ENCODE peak calls at places on chromosomes 5 and 9, in nine cellular contexts. A, U, Y, T, G, B, P, O and R are unnamed samples. For H3K4me1, the result is how much of the 10 kb centered on the place peaks cover.

GRCh38 chr5:170126626-170127025 is 20.9 kb downstream of the FOXI1 start:
- DNase-seq in A (no peak), U (no peak), Y (no peak), T (no peak), G (no peak), B (no peak), P (no peak), O (no peak), R (no peak)

GRCh38 chr5:73446631-73447233 is 1.8 kb downstream of the FOXD1 start:
- DNase-seq in A (no peak), U (peak), Y (no peak), T (peak), G (no peak), B (peak), P (peak), O (no peak), R (no peak)

GRCh38 chr5:105659396-105659795 is 2011.3 kb downstream of the EFNA5 start:
- DNase-seq in A (no peak), U (no peak), Y (no peak), T (no peak), G (no peak), B (no peak), P (no peak), O (no peak), R (no peak)

GRCh38 chr9:136131629-136132499 is 13.2 kb upstream of the TMEM250 start:
- DNase-seq in A (no peak), U (no peak), Y (no peak), T (no peak), G (no peak), B (no peak), P (no peak), O (no peak), R (no peak)

GRCh38 chr5:43190755-43191603 is 1.0 kb upstream of the NIM1K start:
- DNase-seq in A (no peak), U (no peak), Y (peak), T (no peak), G (no peak), B (peak), P (no peak), O (no peak), R (no peak)

GRCh38 chr9:35814106-35814840 is 569 bp downstream of the HINT2 start:
- DNase-seq in A (no peak), U (peak), Y (peak), T (no peak), G (peak), B (peak), P (peak), O (peak), R (peak)

GRCh38 chr5:56457887-56458451 is 224.8 kb upstream of the ANKRD55 start:
- DNase-seq in A (no peak), U (no peak), Y (no peak), T (no peak), G (no peak), B (no peak), P (no peak), O (no peak), R (no peak)

GRCh38 chr5:127085371-127085770 is 12.1 kb upstream of the C5orf63 start:
- DNase-seq in A (no peak), U (no peak), Y (no peak), T (no peak), G (no peak), B (no peak), P (no peak), O (no peak), R (no peak)

GRCh38 chr5:134132372-134133212 is 18.1 kb downstream of the TCF7 start:
- DNase-seq in A (peak), U (peak), Y (no peak), T (no peak), G (peak), B (no peak), P (no peak), O (no peak), R (peak)

GRCh38 chr5:102971693-102972293 is 148.1 kb downstream of the GIN1 start:
- DNase-seq in A (no peak), U (peak), Y (peak), T (no peak), G (no peak), B (peak), P (peak), O (no peak), R (no peak)

GRCh38 chr9:36849943-36850342 is 184.1 kb downstream of the PAX5 start:
- DNase-seq in A (no peak), U (no peak), Y (no peak), T (no peak), G (no peak), B (no peak), P (no peak), O (no peak), R (no peak)

GRCh38 chr5:138792181-138792808 is 39.1 kb downstream of the CTNNA1 start:
- DNase-seq in A (peak), U (no peak), Y (no peak), T (no peak), G (no peak), B (no peak), P (no peak), O (no peak), R (no peak)

GRCh38 chr9:135040892-135041291 is 46.6 kb upstream of the OLFM1 start:
- DNase-seq in A (no peak), U (no peak), Y (no peak), T (no peak), G (no peak), B (no peak), P (no peak), O (no peak), R (no peak)

GRCh38 chr5:96067902-96068614 is 106.4 kb upstream of the ELL2 start:
- DNase-seq in A (no peak), U (no peak), Y (no peak), T (no peak), G (no peak), B (peak), P (peak), O (no peak), R (no peak)

GRCh38 chr9:4986783-4987182 is 1.7 kb downstream of the JAK2 start:
- DNase-seq in A (no peak), U (no peak), Y (no peak), T (no peak), G (no peak), B (no peak), P (no peak), O (no peak), R (no peak)

GRCh38 chr9:122930933-122931850 is at the start of gene ZBTB26:
- DNase-seq in A (peak), U (peak), Y (peak), T (peak), G (peak), B (peak), P (peak), O (peak), R (peak)

GRCh38 chr5:150236313-150236712 is 46.5 kb downstream of the SLC6A7 start:
- DNase-seq in A (no peak), U (no peak), Y (no peak), T (no peak), G (no peak), B (no peak), P (no peak), O (no peak), R (no peak)

GRCh38 chr9:70015099-70015498 is 28.5 kb upstream of the MAMDC2 start:
- DNase-seq in A (no peak), U (no peak), Y (no peak), T (no peak), G (no peak), B (no peak), P (no peak), O (no peak), R (no peak)

GRCh38 chr5:135150767-135151166 is 116.7 kb upstream of the PITX1 start:
- DNase-seq in A (no peak), U (no peak), Y (no peak), T (no peak), G (no peak), B (no peak), P (no peak), O (no peak), R (peak)

GRCh38 chr5:176618783-176619182 is 8.8 kb upstream of the GPRIN1 start:
- DNase-seq in A (no peak), U (no peak), Y (no peak), T (no peak), G (no peak), B (no peak), P (no peak), O (no peak), R (no peak)

GRCh38 chr9:100324594-100325200 is 28.0 kb downstream of the TEX10 start:
- DNase-seq in A (peak), U (peak), Y (peak), T (no peak), G (no peak), B (peak), P (peak), O (no peak), R (no peak)

GRCh38 chr5:15585128-15585527 is 85.1 kb downstream of the FBXL7 start:
- DNase-seq in A (no peak), U (no peak), Y (no peak), T (no peak), G (no peak), B (no peak), P (no peak), O (no peak), R (no peak)
- H3K4me1 ChIP-seq in A (under half), U (under half), Y (under half), T (under half), G (under half), B (under half), P (under half), O (under half), R (under half)

GRCh38 chr9:124214596-124215550 is 42.9 kb upstream of the NEK6 start:
- DNase-seq in A (no peak), U (no peak), Y (no peak), T (peak), G (no peak), B (no peak), P (no peak), O (no peak), R (no peak)

GRCh38 chr9:124213396-124213795 is 44.4 kb upstream of the NEK6 start:
- DNase-seq in A (no peak), U (no peak), Y (no peak), T (no peak), G (no peak), B (no peak), P (no peak), O (no peak), R (peak)

GRCh38 chr9:124212381-124213050 is 45.2 kb upstream of the NEK6 start:
- DNase-seq in A (no peak), U (no peak), Y (no peak), T (no peak), G (no peak), B (peak), P (no peak), O (no peak), R (no peak)

GRCh38 chr9:124215551-124215910 is 42.2 kb upstream of the NEK6 start:
- DNase-seq in A (no peak), U (no peak), Y (no peak), T (no peak), G (no peak), B (no peak), P (no peak), O (no peak), R (no peak)

DNA sequence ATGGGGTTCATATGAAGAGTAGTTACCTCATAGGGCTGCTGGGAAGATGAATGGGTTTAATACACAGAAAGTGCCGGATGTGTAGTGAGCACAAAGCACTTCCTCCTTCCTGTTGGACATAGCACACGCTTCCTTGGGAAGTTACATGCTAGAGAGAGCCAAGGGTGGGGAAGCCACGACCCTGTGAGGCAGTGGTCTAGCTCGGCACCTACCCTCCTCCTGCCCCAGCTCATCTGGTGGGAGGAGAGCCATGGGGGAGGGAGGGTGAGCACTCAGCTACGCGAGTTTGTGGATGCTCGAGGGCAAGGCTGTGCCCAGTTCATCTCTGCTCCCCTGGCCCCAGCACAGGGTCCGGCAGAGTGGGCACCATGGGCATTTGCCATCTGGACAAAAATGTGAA is 43.6 kb upstream of the NEK6 start:
- DNase-seq in A (no peak), U (no peak), Y (no peak), T (no peak), G (no peak), B (no peak), P (no peak), O (no peak), R (no peak)
- H3K4me1 ChIP-seq in A (half or more), U (under half), Y (under half), T (half or more), G (under half), B (half or more), P (under half), O (under half), R (under half)

DNA sequence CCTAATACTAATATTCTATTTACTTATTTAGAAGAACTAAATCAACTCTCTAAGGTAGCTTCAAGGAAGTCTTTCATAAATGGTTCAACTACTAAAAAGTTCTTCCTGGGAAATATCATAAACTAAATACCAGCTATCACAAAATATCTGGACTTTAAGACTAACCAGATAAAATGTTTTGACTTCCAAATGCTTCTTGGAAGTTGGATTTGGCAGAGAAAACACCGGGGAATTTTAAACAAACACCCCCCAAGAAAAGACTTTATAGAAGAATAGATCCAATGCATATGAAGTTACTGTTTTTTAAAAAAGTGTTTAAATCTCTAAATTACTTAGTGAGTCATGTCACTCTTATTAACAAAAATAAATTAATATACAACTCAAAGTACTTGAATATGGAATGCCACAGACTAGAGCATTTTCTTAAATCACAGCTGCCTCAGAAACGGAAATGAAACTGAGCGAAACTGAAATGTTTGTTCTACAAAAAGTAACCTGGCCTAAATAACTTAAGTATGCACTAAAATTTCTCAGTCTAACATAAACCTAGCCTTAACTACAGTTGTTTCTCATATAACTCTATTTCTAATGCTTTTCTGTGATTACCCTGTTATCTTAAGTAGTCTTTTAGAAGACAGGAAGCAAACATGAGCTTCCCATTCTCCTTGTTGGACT is 6.8 kb downstream of the ABCA1 start:
- DNase-seq in A (no peak), U (no peak), Y (no peak), T (no peak), G (no peak), B (no peak), P (no peak), O (no peak), R (no peak)
- H3K4me1 ChIP-seq in A (under half), U (under half), Y (under half), T (half or more), G (under half), B (under half), P (under half), O (under half), R (half or more)

GRCh38 chr5:17219431-17219830 is 2.0 kb downstream of the BASP1 start:
- DNase-seq in A (no peak), U (no peak), Y (no peak), T (no peak), G (no peak), B (no peak), P (no peak), O (no peak), R (no peak)
- H3K4me1 ChIP-seq in A (under half), U (half or more), Y (under half), T (under half), G (under half), B (under half), P (half or more), O (under half), R (under half)

GRCh38 chr5:65290677-65291076 is 191.0 kb downstream of the ADAMTS6 start:
- DNase-seq in A (no peak), U (no peak), Y (no peak), T (no peak), G (no peak), B (no peak), P (no peak), O (no peak), R (no peak)

GRCh38 chr5:65292196-65292595 is 189.5 kb downstream of the ADAMTS6 start:
- DNase-seq in A (no peak), U (no peak), Y (no peak), T (no peak), G (no peak), B (no peak), P (no peak), O (no peak), R (no peak)

DNA sequence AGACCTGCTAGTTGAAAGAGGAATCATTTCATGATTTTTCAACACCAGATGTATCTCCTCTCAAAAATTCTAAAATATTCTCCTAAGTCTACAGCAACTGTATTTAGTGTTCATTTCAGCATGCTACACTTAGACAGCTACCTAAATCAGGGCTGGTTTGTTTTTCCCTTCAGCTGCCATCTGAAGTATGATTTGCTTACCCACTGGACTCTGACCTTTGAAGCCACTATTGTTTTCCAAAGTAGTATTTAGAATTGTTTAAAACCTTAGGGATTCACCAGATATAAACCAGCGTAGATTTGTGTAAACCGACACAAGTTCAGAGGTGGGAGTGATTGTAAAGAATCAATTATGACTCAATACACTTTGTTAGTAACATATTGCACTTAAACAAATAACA is 193.1 kb downstream of the ADAMTS6 start:
- DNase-seq in A (no peak), U (no peak), Y (no peak), T (no peak), G (no peak), B (no peak), P (no peak), O (no peak), R (no peak)
- H3K4me1 ChIP-seq in A (under half), U (under half), Y (under half), T (under half), G (under half), B (under half), P (under half), O (under half), R (under half)

DNA sequence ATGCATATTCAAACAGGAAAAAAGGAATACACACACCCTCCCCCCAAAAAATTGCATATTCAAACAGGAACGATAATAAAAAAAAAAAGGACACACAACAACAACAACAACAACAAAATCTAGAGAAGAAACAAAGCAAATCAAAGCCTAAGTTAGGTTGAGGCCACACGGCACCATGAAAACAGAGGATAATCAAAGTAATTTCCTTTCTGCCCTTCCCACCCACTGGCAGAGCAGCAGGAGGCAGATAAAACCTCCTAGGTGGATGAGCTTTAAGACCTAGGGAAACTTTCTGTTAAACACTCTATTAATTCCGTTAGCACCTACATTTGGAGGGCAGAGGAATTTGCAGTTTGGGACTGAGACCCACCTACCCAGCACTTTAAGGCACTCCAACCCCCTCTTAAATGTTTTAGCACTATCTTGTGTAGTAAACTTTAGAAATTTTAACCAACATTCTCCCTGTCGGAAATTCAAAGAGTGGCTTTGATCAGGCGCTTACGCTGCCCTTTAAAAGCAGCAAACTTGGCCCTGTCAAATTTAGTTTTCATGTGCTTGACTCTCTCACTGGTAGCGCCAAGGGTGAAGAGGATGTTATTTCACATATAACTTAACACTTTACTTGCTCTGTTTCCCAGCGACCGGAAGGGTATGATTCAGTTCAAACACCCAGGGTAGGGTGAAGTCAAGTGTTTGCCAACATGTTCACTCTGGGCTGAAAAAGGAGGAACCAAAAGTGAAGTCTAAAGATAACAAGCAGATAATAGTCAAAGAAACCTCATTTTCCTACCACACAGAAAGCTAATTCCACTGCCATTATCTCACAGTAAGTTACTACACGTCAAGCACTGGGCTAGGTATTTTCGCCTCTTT is 9.2 kb downstream of the ENC1 start:
- DNase-seq in A (peak), U (peak), Y (peak), T (no peak), G (no peak), B (peak), P (peak), O (no peak), R (no peak)
- H3K4me1 ChIP-seq in A (under half), U (under half), Y (under half), T (under half), G (under half), B (half or more), P (half or more), O (under half), R (under half)

GRCh38 chr9:137311971-137312851 is 10.1 kb upstream of the NRARP start:
- DNase-seq in A (no peak), U (no peak), Y (no peak), T (peak), G (no peak), B (no peak), P (peak), O (peak), R (peak)
- H3K4me1 ChIP-seq in A (under half), U (under half), Y (under half), T (under half), G (under half), B (under half), P (under half), O (half or more), R (half or more)